ENCODE peak calls at places on chromosome 22, in nine cellular contexts. One of them, this sample, is unnamed.

GRCh38 chr22:46259374-46259773 is 3.8 kb downstream of the PKDREJ start:
- DNase-seq in CD14-positive monocyte: no peak
- DNase-seq in nucleus accumbens: no peak
- DNase-seq in foreskin melanocyte: no peak
- DNase-seq in mucosa of descending colon: no peak
- DNase-seq in stimulated activated CD4-positive, alpha-beta T cell treated with anti-CD3 and anti-CD28 coated beads, Interleukin-2, amount 100 ng/mL, for 4 hours: no peak
- DNase-seq in GM06990: no peak
- DNase-seq in neural progenitor cell: no peak
- DNase-seq in activated T-cell treated with anti-CD3 and anti-CD28 coated beads, Interleukin-2, amount 50 U/mL, for 72 hours: no peak
- DNase-seq in this sample: no peak

GRCh38 chr22:20607157-20607907 is 99.9 kb downstream of the MED15 start:
- DNase-seq in CD14-positive monocyte: no peak
- DNase-seq in foreskin melanocyte: no peak
- DNase-seq in activated T-cell treated with anti-CD3 and anti-CD28 coated beads, Interleukin-2, amount 50 U/mL, for 72 hours: no peak
- DNase-seq in mucosa of descending colon: no peak
- DNase-seq in nucleus accumbens: no peak
- DNase-seq in stimulated activated CD4-positive, alpha-beta T cell treated with anti-CD3 and anti-CD28 coated beads, Interleukin-2, amount 100 ng/mL, for 4 hours: no peak
- DNase-seq in GM06990: no peak
- DNase-seq in neural progenitor cell: peak; percentile 29
- DNase-seq in this sample: peak; percentile 15

GRCh38 chr22:46813816-46814597 is 51.6 kb downstream of the TBC1D22A start:
- DNase-seq in foreskin melanocyte: no peak
- DNase-seq in stimulated activated CD4-positive, alpha-beta T cell treated with anti-CD3 and anti-CD28 coated beads, Interleukin-2, amount 100 ng/mL, for 4 hours: no peak
- DNase-seq in activated T-cell treated with anti-CD3 and anti-CD28 coated beads, Interleukin-2, amount 50 U/mL, for 72 hours: no peak
- DNase-seq in neural progenitor cell: no peak
- DNase-seq in mucosa of descending colon: no peak
- DNase-seq in nucleus accumbens: no peak
- DNase-seq in CD14-positive monocyte: no peak
- DNase-seq in GM06990: no peak
- DNase-seq in this sample: no peak

GRCh38 chr22:28004021-28004420 is 85.0 kb upstream of the PITPNB start:
- DNase-seq in stimulated activated CD4-positive, alpha-beta T cell treated with anti-CD3 and anti-CD28 coated beads, Interleukin-2, amount 100 ng/mL, for 4 hours: no peak
- DNase-seq in neural progenitor cell: no peak
- DNase-seq in activated T-cell treated with anti-CD3 and anti-CD28 coated beads, Interleukin-2, amount 50 U/mL, for 72 hours: no peak
- DNase-seq in GM06990: no peak
- DNase-seq in CD14-positive monocyte: no peak
- DNase-seq in foreskin melanocyte: no peak
- DNase-seq in mucosa of descending colon: no peak
- DNase-seq in nucleus accumbens: no peak
- DNase-seq in this sample: no peak

GRCh38 chr22:48301421-48301820 is 1526.3 kb downstream of the BRD1 start:
- DNase-seq in activated T-cell treated with anti-CD3 and anti-CD28 coated beads, Interleukin-2, amount 50 U/mL, for 72 hours: no peak
- DNase-seq in foreskin melanocyte: no peak
- DNase-seq in stimulated activated CD4-positive, alpha-beta T cell treated with anti-CD3 and anti-CD28 coated beads, Interleukin-2, amount 100 ng/mL, for 4 hours: no peak
- DNase-seq in nucleus accumbens: no peak
- DNase-seq in mucosa of descending colon: no peak
- DNase-seq in neural progenitor cell: no peak
- DNase-seq in GM06990: no peak
- DNase-seq in CD14-positive monocyte: no peak
- DNase-seq in this sample: no peak

GRCh38 chr22:27149886-27150529 is 492.6 kb downstream of the MIAT start:
- DNase-seq in neural progenitor cell: no peak
- DNase-seq in stimulated activated CD4-positive, alpha-beta T cell treated with anti-CD3 and anti-CD28 coated beads, Interleukin-2, amount 100 ng/mL, for 4 hours: no peak
- DNase-seq in CD14-positive monocyte: no peak
- DNase-seq in foreskin melanocyte: no peak
- DNase-seq in GM06990: no peak
- DNase-seq in activated T-cell treated with anti-CD3 and anti-CD28 coated beads, Interleukin-2, amount 50 U/mL, for 72 hours: no peak
- DNase-seq in mucosa of descending colon: no peak
- DNase-seq in nucleus accumbens: no peak
- DNase-seq in this sample: no peak

GRCh38 chr22:24497879-24498278 is 2.7 kb downstream of the UPB1 start:
- DNase-seq in CD14-positive monocyte: no peak
- DNase-seq in nucleus accumbens: no peak
- DNase-seq in activated T-cell treated with anti-CD3 and anti-CD28 coated beads, Interleukin-2, amount 50 U/mL, for 72 hours: no peak
- DNase-seq in neural progenitor cell: no peak
- DNase-seq in foreskin melanocyte: no peak
- DNase-seq in mucosa of descending colon: no peak
- DNase-seq in GM06990: no peak
- DNase-seq in stimulated activated CD4-positive, alpha-beta T cell treated with anti-CD3 and anti-CD28 coated beads, Interleukin-2, amount 100 ng/mL, for 4 hours: no peak
- DNase-seq in this sample: no peak

GRCh38 chr22:46538816-46539163 is 1.4 kb upstream of the CELSR1 start:
- DNase-seq in stimulated activated CD4-positive, alpha-beta T cell treated with anti-CD3 and anti-CD28 coated beads, Interleukin-2, amount 100 ng/mL, for 4 hours: no peak
- DNase-seq in foreskin melanocyte: peak; percentile 76
- DNase-seq in activated T-cell treated with anti-CD3 and anti-CD28 coated beads, Interleukin-2, amount 50 U/mL, for 72 hours: peak; percentile 52
- DNase-seq in GM06990: no peak
- DNase-seq in neural progenitor cell: no peak
- DNase-seq in CD14-positive monocyte: no peak
- DNase-seq in mucosa of descending colon: no peak
- DNase-seq in nucleus accumbens: no peak
- DNase-seq in this sample: no peak

GRCh38 chr22:23158516-23159286 is 13.4 kb downstream of the RAB36 start:
- DNase-seq in neural progenitor cell: no peak
- DNase-seq in stimulated activated CD4-positive, alpha-beta T cell treated with anti-CD3 and anti-CD28 coated beads, Interleukin-2, amount 100 ng/mL, for 4 hours: no peak
- DNase-seq in foreskin melanocyte: no peak
- DNase-seq in GM06990: no peak
- DNase-seq in activated T-cell treated with anti-CD3 and anti-CD28 coated beads, Interleukin-2, amount 50 U/mL, for 72 hours: no peak
- DNase-seq in nucleus accumbens: no peak
- DNase-seq in mucosa of descending colon: no peak
- DNase-seq in CD14-positive monocyte: no peak
- DNase-seq in this sample: no peak

GRCh38 chr22:28021998-28022660 is 103.1 kb upstream of the PITPNB start:
- DNase-seq in stimulated activated CD4-positive, alpha-beta T cell treated with anti-CD3 and anti-CD28 coated beads, Interleukin-2, amount 100 ng/mL, for 4 hours: no peak
- DNase-seq in neural progenitor cell: no peak
- DNase-seq in foreskin melanocyte: no peak
- DNase-seq in nucleus accumbens: no peak
- DNase-seq in mucosa of descending colon: no peak
- DNase-seq in GM06990: no peak
- DNase-seq in activated T-cell treated with anti-CD3 and anti-CD28 coated beads, Interleukin-2, amount 50 U/mL, for 72 hours: no peak
- DNase-seq in CD14-positive monocyte: no peak
- DNase-seq in this sample: no peak

GRCh38 chr22:36010913-36011312 is 17.7 kb downstream of the RBFOX2 start:
- DNase-seq in stimulated activated CD4-positive, alpha-beta T cell treated with anti-CD3 and anti-CD28 coated beads, Interleukin-2, amount 100 ng/mL, for 4 hours: no peak
- DNase-seq in mucosa of descending colon: no peak
- DNase-seq in neural progenitor cell: no peak
- DNase-seq in CD14-positive monocyte: no peak
- DNase-seq in nucleus accumbens: no peak
- DNase-seq in GM06990: no peak
- DNase-seq in foreskin melanocyte: no peak
- DNase-seq in activated T-cell treated with anti-CD3 and anti-CD28 coated beads, Interleukin-2, amount 50 U/mL, for 72 hours: no peak
- DNase-seq in this sample: no peak

GRCh38 chr22:20530368-20531153 is 23.2 kb downstream of the MED15 start:
- DNase-seq in neural progenitor cell: no peak
- DNase-seq in stimulated activated CD4-positive, alpha-beta T cell treated with anti-CD3 and anti-CD28 coated beads, Interleukin-2, amount 100 ng/mL, for 4 hours: no peak
- DNase-seq in mucosa of descending colon: no peak
- DNase-seq in nucleus accumbens: no peak
- DNase-seq in GM06990: no peak
- DNase-seq in CD14-positive monocyte: no peak
- DNase-seq in foreskin melanocyte: no peak
- DNase-seq in activated T-cell treated with anti-CD3 and anti-CD28 coated beads, Interleukin-2, amount 50 U/mL, for 72 hours: no peak
- DNase-seq in this sample: no peak

GRCh38 chr22:40694409-40694808 is 15.1 kb downstream of the MCHR1 start:
- DNase-seq in mucosa of descending colon: peak; percentile 12
- DNase-seq in CD14-positive monocyte: no peak
- DNase-seq in GM06990: no peak
- DNase-seq in neural progenitor cell: no peak
- DNase-seq in foreskin melanocyte: no peak
- DNase-seq in nucleus accumbens: no peak
- DNase-seq in stimulated activated CD4-positive, alpha-beta T cell treated with anti-CD3 and anti-CD28 coated beads, Interleukin-2, amount 100 ng/mL, for 4 hours: no peak
- DNase-seq in activated T-cell treated with anti-CD3 and anti-CD28 coated beads, Interleukin-2, amount 50 U/mL, for 72 hours: no peak
- DNase-seq in this sample: no peak

GRCh38 chr22:27873476-27873875 is 45.6 kb downstream of the PITPNB start:
- DNase-seq in stimulated activated CD4-positive, alpha-beta T cell treated with anti-CD3 and anti-CD28 coated beads, Interleukin-2, amount 100 ng/mL, for 4 hours: no peak
- DNase-seq in foreskin melanocyte: no peak
- DNase-seq in neural progenitor cell: no peak
- DNase-seq in activated T-cell treated with anti-CD3 and anti-CD28 coated beads, Interleukin-2, amount 50 U/mL, for 72 hours: no peak
- DNase-seq in GM06990: no peak
- DNase-seq in nucleus accumbens: no peak
- DNase-seq in CD14-positive monocyte: no peak
- DNase-seq in mucosa of descending colon: no peak
- DNase-seq in this sample: no peak

GRCh38 chr22:30875481-30876215 is 92.9 kb downstream of the MORC2 start:
- DNase-seq in activated T-cell treated with anti-CD3 and anti-CD28 coated beads, Interleukin-2, amount 50 U/mL, for 72 hours: no peak
- DNase-seq in GM06990: no peak
- DNase-seq in stimulated activated CD4-positive, alpha-beta T cell treated with anti-CD3 and anti-CD28 coated beads, Interleukin-2, amount 100 ng/mL, for 4 hours: no peak
- DNase-seq in mucosa of descending colon: no peak
- DNase-seq in neural progenitor cell: no peak
- DNase-seq in foreskin melanocyte: no peak
- DNase-seq in CD14-positive monocyte: peak; percentile 36
- DNase-seq in nucleus accumbens: peak; percentile 24
- DNase-seq in this sample: no peak

GRCh38 chr22:50573491-50574382 is 4.5 kb downstream of the CPT1B start:
- DNase-seq in CD14-positive monocyte: no peak
- DNase-seq in mucosa of descending colon: no peak
- DNase-seq in GM06990: no peak
- DNase-seq in stimulated activated CD4-positive, alpha-beta T cell treated with anti-CD3 and anti-CD28 coated beads, Interleukin-2, amount 100 ng/mL, for 4 hours: no peak
- DNase-seq in nucleus accumbens: no peak
- DNase-seq in activated T-cell treated with anti-CD3 and anti-CD28 coated beads, Interleukin-2, amount 50 U/mL, for 72 hours: no peak
- DNase-seq in neural progenitor cell: no peak
- DNase-seq in foreskin melanocyte: no peak
- DNase-seq in this sample: no peak

GRCh38 chr22:31350410-31350863 is 4.3 kb upstream of the PATZ1 start:
- DNase-seq in stimulated activated CD4-positive, alpha-beta T cell treated with anti-CD3 and anti-CD28 coated beads, Interleukin-2, amount 100 ng/mL, for 4 hours: no peak
- DNase-seq in nucleus accumbens: no peak
- DNase-seq in neural progenitor cell: peak; percentile 37
- DNase-seq in CD14-positive monocyte: no peak
- DNase-seq in mucosa of descending colon: no peak
- DNase-seq in foreskin melanocyte: no peak
- DNase-seq in activated T-cell treated with anti-CD3 and anti-CD28 coated beads, Interleukin-2, amount 50 U/mL, for 72 hours: no peak
- DNase-seq in GM06990: no peak
- DNase-seq in this sample: no peak

GRCh38 chr22:39985383-39986045 is 9.2 kb upstream of the FAM83F start:
- DNase-seq in foreskin melanocyte: no peak
- DNase-seq in CD14-positive monocyte: no peak
- DNase-seq in neural progenitor cell: no peak
- DNase-seq in mucosa of descending colon: peak; percentile 60
- DNase-seq in activated T-cell treated with anti-CD3 and anti-CD28 coated beads, Interleukin-2, amount 50 U/mL, for 72 hours: peak; percentile 51
- DNase-seq in nucleus accumbens: no peak
- DNase-seq in GM06990: no peak
- DNase-seq in stimulated activated CD4-positive, alpha-beta T cell treated with anti-CD3 and anti-CD28 coated beads, Interleukin-2, amount 100 ng/mL, for 4 hours: no peak
- DNase-seq in this sample: no peak

GRCh38 chr22:46866591-46866990 is 104.1 kb downstream of the TBC1D22A start:
- DNase-seq in mucosa of descending colon: no peak
- DNase-seq in GM06990: no peak
- DNase-seq in neural progenitor cell: no peak
- DNase-seq in activated T-cell treated with anti-CD3 and anti-CD28 coated beads, Interleukin-2, amount 50 U/mL, for 72 hours: no peak
- DNase-seq in CD14-positive monocyte: no peak
- DNase-seq in stimulated activated CD4-positive, alpha-beta T cell treated with anti-CD3 and anti-CD28 coated beads, Interleukin-2, amount 100 ng/mL, for 4 hours: no peak
- DNase-seq in nucleus accumbens: no peak
- DNase-seq in foreskin melanocyte: no peak
- DNase-seq in this sample: no peak

GRCh38 chr22:50183141-50183971 is 2.4 kb upstream of the TRABD start:
- DNase-seq in GM06990: peak; percentile 9
- DNase-seq in nucleus accumbens: no peak
- DNase-seq in CD14-positive monocyte: no peak
- DNase-seq in mucosa of descending colon: peak; percentile 14
- DNase-seq in neural progenitor cell: no peak
- DNase-seq in activated T-cell treated with anti-CD3 and anti-CD28 coated beads, Interleukin-2, amount 50 U/mL, for 72 hours: no peak
- DNase-seq in stimulated activated CD4-positive, alpha-beta T cell treated with anti-CD3 and anti-CD28 coated beads, Interleukin-2, amount 100 ng/mL, for 4 hours: no peak
- DNase-seq in foreskin melanocyte: no peak
- DNase-seq in this sample: no peak

GRCh38 chr22:33746501-33746928 is 173.8 kb downstream of the LARGE1 start:
- DNase-seq in stimulated activated CD4-positive, alpha-beta T cell treated with anti-CD3 and anti-CD28 coated beads, Interleukin-2, amount 100 ng/mL, for 4 hours: no peak
- DNase-seq in GM06990: no peak
- DNase-seq in mucosa of descending colon: peak; percentile 29
- DNase-seq in activated T-cell treated with anti-CD3 and anti-CD28 coated beads, Interleukin-2, amount 50 U/mL, for 72 hours: no peak
- DNase-seq in neural progenitor cell: no peak
- DNase-seq in nucleus accumbens: no peak
- DNase-seq in CD14-positive monocyte: no peak
- DNase-seq in foreskin melanocyte: no peak
- DNase-seq in this sample: no peak

GRCh38 chr22:22418957-22419356 is 89.6 kb downstream of the ZNF280B start:
- DNase-seq in mucosa of descending colon: no peak
- DNase-seq in CD14-positive monocyte: no peak
- DNase-seq in GM06990: no peak
- DNase-seq in activated T-cell treated with anti-CD3 and anti-CD28 coated beads, Interleukin-2, amount 50 U/mL, for 72 hours: no peak
- DNase-seq in stimulated activated CD4-positive, alpha-beta T cell treated with anti-CD3 and anti-CD28 coated beads, Interleukin-2, amount 100 ng/mL, for 4 hours: no peak
- DNase-seq in foreskin melanocyte: no peak
- DNase-seq in neural progenitor cell: no peak
- DNase-seq in nucleus accumbens: no peak
- DNase-seq in this sample: no peak

GRCh38 chr22:23248583-23248982 is 68.3 kb downstream of the BCR start:
- DNase-seq in CD14-positive monocyte: no peak
- DNase-seq in foreskin melanocyte: no peak
- DNase-seq in GM06990: no peak
- DNase-seq in activated T-cell treated with anti-CD3 and anti-CD28 coated beads, Interleukin-2, amount 50 U/mL, for 72 hours: no peak
- DNase-seq in neural progenitor cell: peak; percentile 41
- DNase-seq in mucosa of descending colon: no peak
- DNase-seq in nucleus accumbens: no peak
- DNase-seq in stimulated activated CD4-positive, alpha-beta T cell treated with anti-CD3 and anti-CD28 coated beads, Interleukin-2, amount 100 ng/mL, for 4 hours: no peak
- DNase-seq in this sample: no peak

GRCh38 chr22:24428751-24429410 is 1.5 kb downstream of the ADORA2A start:
- DNase-seq in CD14-positive monocyte: no peak
- DNase-seq in stimulated activated CD4-positive, alpha-beta T cell treated with anti-CD3 and anti-CD28 coated beads, Interleukin-2, amount 100 ng/mL, for 4 hours: no peak
- DNase-seq in neural progenitor cell: no peak
- DNase-seq in GM06990: no peak
- DNase-seq in activated T-cell treated with anti-CD3 and anti-CD28 coated beads, Interleukin-2, amount 50 U/mL, for 72 hours: no peak
- DNase-seq in mucosa of descending colon: no peak
- DNase-seq in nucleus accumbens: no peak
- DNase-seq in foreskin melanocyte: no peak
- DNase-seq in this sample: no peak

GRCh38 chr22:36129985-36130384 is 30.6 kb downstream of the APOL3 start:
- DNase-seq in stimulated activated CD4-positive, alpha-beta T cell treated with anti-CD3 and anti-CD28 coated beads, Interleukin-2, amount 100 ng/mL, for 4 hours: no peak
- DNase-seq in mucosa of descending colon: no peak
- DNase-seq in nucleus accumbens: no peak
- DNase-seq in foreskin melanocyte: no peak
- DNase-seq in GM06990: no peak
- DNase-seq in neural progenitor cell: no peak
- DNase-seq in activated T-cell treated with anti-CD3 and anti-CD28 coated beads, Interleukin-2, amount 50 U/mL, for 72 hours: no peak
- DNase-seq in CD14-positive monocyte: no peak
- DNase-seq in this sample: no peak

GRCh38 chr22:49963647-49964026 is 3.1 kb downstream of the PIM3 start:
- DNase-seq in stimulated activated CD4-positive, alpha-beta T cell treated with anti-CD3 and anti-CD28 coated beads, Interleukin-2, amount 100 ng/mL, for 4 hours: no peak
- DNase-seq in activated T-cell treated with anti-CD3 and anti-CD28 coated beads, Interleukin-2, amount 50 U/mL, for 72 hours: no peak
- DNase-seq in mucosa of descending colon: peak; percentile 64
- DNase-seq in GM06990: no peak
- DNase-seq in nucleus accumbens: no peak
- DNase-seq in CD14-positive monocyte: no peak
- DNase-seq in foreskin melanocyte: no peak
- DNase-seq in neural progenitor cell: no peak
- DNase-seq in this sample: no peak

GRCh38 chr22:20131856-20132685 is 467 bp downstream of the ZDHHC8 start:
- DNase-seq in mucosa of descending colon: peak; percentile 28
- DNase-seq in stimulated activated CD4-positive, alpha-beta T cell treated with anti-CD3 and anti-CD28 coated beads, Interleukin-2, amount 100 ng/mL, for 4 hours: no peak
- DNase-seq in neural progenitor cell: peak; percentile 58
- DNase-seq in GM06990: no peak
- DNase-seq in CD14-positive monocyte: no peak
- DNase-seq in nucleus accumbens: no peak
- DNase-seq in foreskin melanocyte: no peak
- DNase-seq in activated T-cell treated with anti-CD3 and anti-CD28 coated beads, Interleukin-2, amount 50 U/mL, for 72 hours: peak; percentile 38
- DNase-seq in this sample: no peak

GRCh38 chr22:29202231-29203192 is 3.2 kb upstream of the EMID1 start:
- DNase-seq in GM06990: peak; percentile 95
- DNase-seq in mucosa of descending colon: peak; percentile 62
- DNase-seq in nucleus accumbens: no peak
- DNase-seq in neural progenitor cell: peak; percentile 65
- DNase-seq in activated T-cell treated with anti-CD3 and anti-CD28 coated beads, Interleukin-2, amount 50 U/mL, for 72 hours: peak; percentile 83
- DNase-seq in foreskin melanocyte: no peak
- DNase-seq in stimulated activated CD4-positive, alpha-beta T cell treated with anti-CD3 and anti-CD28 coated beads, Interleukin-2, amount 100 ng/mL, for 4 hours: no peak
- DNase-seq in CD14-positive monocyte: peak; percentile 42
- DNase-seq in this sample: peak; percentile 92

This sample was measured in GM13977.